ENCODE peak calls at places on chromosomes 7 and 10, in nine cellular contexts. N is K562, U is GM12878, G is SK-N-SH, K is stomach, Q is sigmoid colon, L is esophagus muscularis mucosa, B is suprapubic skin, V is HepG2. J is an unnamed sample.
A peak's percentile ranks its signal among the peaks of the same experiment; 100 is the strongest.

GRCh38 chr10:35574924-35575352 is 30.2 kb upstream of the GJD4 start:
- DNase-seq in L (no peak), K (no peak), Q (no peak), B (no peak), N (peak; percentile 27), V (no peak), U (no peak), G (no peak), J (no peak)

GRCh38 chr7:118185163-118185860 is 1.3 kb downstream of the LSM8 start:
- DNase-seq in B (no peak), V (no peak), K (no peak), N (no peak), U (no peak), L (no peak), G (no peak), Q (no peak), J (no peak)

GRCh38 chr7:41006591-41006990 is 696.3 kb downstream of the INHBA start:
- DNase-seq in G (no peak), L (no peak), V (no peak), B (no peak), N (no peak), Q (no peak), U (no peak), K (no peak), J (no peak)

GRCh38 chr7:49001610-49002033 is 77.3 kb downstream of the CDC14C start:
- DNase-seq in B (no peak), N (peak; percentile 8), V (peak; percentile 20), K (no peak), G (peak; percentile 41), L (no peak), U (peak; percentile 24), Q (no peak), J (no peak)

GRCh38 chr7:45180084-45180986 is 22.7 kb downstream of the RAMP3 start:
- DNase-seq in V (no peak), B (peak; percentile 67), G (no peak), U (no peak), K (no peak), Q (peak; percentile 48), L (no peak), N (no peak), J (peak; percentile 18)

GRCh38 chr7:141076377-141076776 is 2.5 kb downstream of the TMEM178B start:
- DNase-seq in U (no peak), G (peak; percentile 75), Q (no peak), K (no peak), N (no peak), L (no peak), V (no peak), B (no peak), J (no peak)

GRCh38 chr7:132778761-132779160 is 202.5 kb upstream of the PLXNA4 start:
- DNase-seq in K (no peak), L (no peak), N (no peak), U (no peak), B (no peak), Q (no peak), G (no peak), V (no peak), J (no peak)

GRCh38 chr10:8230887-8231286 is 176.4 kb downstream of the GATA3 start:
- DNase-seq in L (no peak), K (no peak), G (no peak), Q (no peak), B (no peak), V (no peak), N (no peak), U (no peak), J (no peak)

GRCh38 chr7:106217089-106217542 is 67.7 kb downstream of the NAMPT start:
- DNase-seq in U (no peak), B (peak; percentile 86), Q (peak; percentile 83), N (peak; percentile 25), V (no peak), G (no peak), L (peak; percentile 95), K (peak; percentile 84), J (no peak)

GRCh38 chr10:11597470-11597869 is 14.0 kb downstream of the USP6NL start:
- DNase-seq in V (no peak), K (no peak), U (no peak), Q (no peak), L (no peak), G (no peak), B (no peak), N (no peak), J (no peak)

GRCh38 chr10:112361951-112362770 is 11.8 kb upstream of the ACSL5 start:
- DNase-seq in N (no peak), G (no peak), U (no peak), L (no peak), B (no peak), V (no peak), K (peak; percentile 44), Q (no peak), J (no peak)

GRCh38 chr7:137970263-137970975 is 31.5 kb downstream of the CREB3L2 start:
- DNase-seq in N (no peak), L (no peak), K (peak; percentile 63), V (no peak), B (peak; percentile 80), Q (peak; percentile 86), U (no peak), G (no peak), J (peak; percentile 56)

GRCh38 chr10:133335238-133336122 is 1.2 kb downstream of the CALY start:
- DNase-seq in U (no peak), L (no peak), V (no peak), B (no peak), Q (no peak), K (peak; percentile 48), N (peak; percentile 47), G (peak; percentile 67), J (peak; percentile 84)

GRCh38 chr10:28118985-28119628 is 120.2 kb upstream of the ODAD2 start:
- DNase-seq in B (no peak), N (no peak), U (no peak), L (no peak), V (no peak), K (no peak), G (no peak), Q (no peak), J (no peak)

GRCh38 chr7:117269895-117270294 is 53.0 kb downstream of the WNT2 start:
- DNase-seq in N (no peak), K (no peak), G (no peak), U (no peak), L (no peak), Q (no peak), V (no peak), B (no peak), J (no peak)

GRCh38 chr10:86763404-86763803 is 7.0 kb downstream of the BMPR1A start:
- DNase-seq in K (no peak), L (no peak), V (no peak), Q (no peak), N (no peak), G (no peak), U (no peak), B (no peak), J (no peak)

GRCh38 chr7:54773472-54774399 is 14.7 kb upstream of the SEC61G start:
- DNase-seq in V (peak; percentile 73), N (peak; percentile 65), G (peak; percentile 80), K (peak; percentile 88), U (no peak), Q (peak; percentile 89), L (no peak), B (no peak), J (no peak)

DNA sequence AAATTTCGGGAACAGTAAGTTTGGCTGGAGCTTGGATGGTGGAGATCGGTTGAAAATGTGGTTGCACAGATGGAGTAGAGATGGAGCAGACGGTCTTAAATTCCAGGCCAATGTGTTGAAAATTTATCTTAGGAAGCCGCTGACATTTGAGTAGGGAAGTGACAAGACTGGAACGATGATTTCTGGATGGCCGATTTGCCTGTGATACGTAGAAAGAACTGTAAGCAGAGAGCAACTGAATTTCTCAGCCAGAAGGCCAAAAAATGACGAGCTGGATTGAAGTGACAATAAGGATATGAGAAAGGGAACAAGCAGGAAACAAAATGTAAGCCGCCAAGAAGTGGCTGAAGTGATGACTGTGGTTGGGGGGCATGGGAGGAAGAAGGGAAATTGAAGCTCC is 690 bp upstream of the ARMC3 start:
- DNase-seq in B (no peak), L (no peak), G (no peak), Q (no peak), U (no peak), N (no peak), K (no peak), V (no peak), J (no peak)
- H3K4me3 ChIP-seq in B (peak overlapping the region; percentile 41), L (peak overlapping the region; percentile 43), G (no peak overlapping the region), Q (no peak overlapping the region), U (peak overlapping the region; percentile 34), N (no peak overlapping the region), K (peak overlapping the region; percentile 53), V (no peak overlapping the region), J (no peak overlapping the region)

DNA sequence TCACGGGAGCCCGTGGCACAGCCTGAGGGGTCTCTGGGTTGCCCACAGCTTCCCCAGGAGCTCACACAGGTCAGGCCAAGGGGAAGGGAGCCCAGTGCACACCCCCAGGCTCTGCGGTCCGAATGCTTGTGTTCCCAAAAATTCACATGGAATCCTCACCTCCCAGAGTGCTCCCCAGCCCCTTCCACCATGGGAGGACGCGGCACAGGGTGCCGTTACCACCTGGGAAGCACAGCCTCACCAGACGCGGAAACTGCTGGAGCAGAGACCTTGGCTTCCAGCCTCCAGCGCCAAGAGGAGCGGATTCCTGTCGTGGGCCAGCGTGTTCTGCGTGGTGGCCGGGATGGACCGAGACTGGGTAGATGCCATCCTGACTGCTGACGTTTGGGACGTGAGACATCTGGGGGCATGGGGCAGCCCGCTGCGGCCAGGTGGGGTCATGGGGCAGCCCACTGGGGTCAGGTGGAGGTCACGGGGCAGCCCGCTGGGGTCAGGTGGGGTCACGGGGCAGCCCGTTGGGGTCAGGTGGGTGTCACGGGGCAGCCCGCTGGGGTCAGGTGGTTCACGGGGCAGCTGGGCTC is 149.4 kb downstream of the WDR37 start:
- DNase-seq in N (no peak), K (peak; percentile 23), B (no peak), G (no peak), Q (no peak), U (no peak), L (no peak), V (no peak), J (peak; percentile 72)
- TF ChIP-seq EP300 in N (no peak), K (no peak), B (no peak), G (no peak), Q (no peak), U (no peak), L (no peak), V (no peak), J (no peak)

GRCh38 chr7:73721237-73721848 is 1.9 kb upstream of the STX1A start:
- DNase-seq in V (no peak), Q (peak; percentile 89), U (no peak), B (no peak), K (peak; percentile 90), G (peak; percentile 25), L (no peak), N (no peak), J (peak; percentile 49)
- TF ChIP-seq POLR2AphosphoS5 in V (no peak), Q (no peak), U (no peak), B (no peak), K (no peak), G (no peak), L (peak; percentile 20), N (no peak), J (no peak)

DNA sequence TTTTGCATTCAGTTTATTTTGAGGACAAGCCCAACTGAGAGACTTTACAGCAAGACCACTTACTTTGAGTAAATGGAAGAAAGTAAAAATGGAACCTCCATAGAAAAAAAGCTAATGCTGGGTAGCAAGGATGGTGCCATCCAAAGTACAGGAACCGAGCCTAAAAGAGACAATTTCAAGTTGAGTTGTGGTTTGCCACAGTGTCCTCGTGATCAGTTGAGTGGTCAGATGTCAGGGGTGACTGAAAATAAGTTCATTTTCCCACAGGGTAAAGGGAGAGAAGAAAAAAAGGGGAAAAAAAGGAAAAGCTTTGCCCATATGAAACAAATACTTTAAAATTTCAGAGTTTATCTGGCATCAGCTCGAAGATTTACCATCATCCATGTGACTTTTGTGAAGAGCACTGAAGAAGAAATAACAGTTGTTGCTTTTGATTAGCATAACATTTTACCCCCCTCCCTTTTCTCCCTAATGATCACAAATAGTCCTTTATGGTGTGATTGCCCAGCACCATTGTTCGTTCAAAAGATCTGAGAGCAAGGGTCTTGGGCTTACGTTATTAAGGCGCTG is 338.3 kb downstream of the RNLS start:
- DNase-seq in Q (no peak), N (no peak), K (no peak), U (no peak), G (no peak), L (no peak), V (no peak), B (no peak), J (no peak)
- H3K4me3 ChIP-seq in Q (no peak overlapping the region), N (no peak overlapping the region), K (no peak overlapping the region), U (no peak overlapping the region), G (no peak overlapping the region), L (no peak overlapping the region), V (no peak overlapping the region), B (no peak overlapping the region), J (no peak overlapping the region)

J was measured in upper lobe of left lung.